ENCODE peak calls at places on chromosomes 6 and 20, in four cellular contexts. J, B, U and I are unnamed samples.

GRCh38 chr6:13404115-13404891 is 76.0 kb upstream of the TBC1D7 start:
- DNase-seq in J (no peak), B (no peak), U (peak; percentile 64), I (no peak)

GRCh38 chr20:17228624-17229061 is 1.8 kb downstream of the PCSK2 start:
- DNase-seq in J (no peak), B (no peak), U (no peak), I (no peak)

GRCh38 chr20:2805682-2806350 is 5.4 kb upstream of the CPXM1 start:
- DNase-seq in J (no peak), B (no peak), U (peak; percentile 24), I (no peak)

GRCh38 chr20:4070323-4071176 is 55.2 kb upstream of the RNF24 start:
- DNase-seq in J (no peak), B (no peak), U (no peak), I (no peak)

GRCh38 chr20:32455901-32456701 is 98.0 kb downstream of the ASXL1 start:
- DNase-seq in J (no peak), B (no peak), U (no peak), I (no peak)

GRCh38 chr20:34549291-34549928 is 9.1 kb upstream of the MAP1LC3A start:
- DNase-seq in J (no peak), B (no peak), U (no peak), I (no peak)

GRCh38 chr6:131073577-131073976 is 10.5 kb upstream of the EPB41L2 start:
- DNase-seq in J (no peak), B (no peak), U (no peak), I (no peak)

GRCh38 chr6:13407709-13408695 is 79.4 kb downstream of the GFOD1 start:
- DNase-seq in J (no peak), B (no peak), U (peak; percentile 79), I (no peak)

GRCh38 chr6:53492860-53493634 is 51.9 kb downstream of the GCLC start:
- DNase-seq in J (peak; percentile 88), B (no peak), U (peak; percentile 72), I (no peak)

GRCh38 chr20:54643761-54644160 is 168.4 kb downstream of the DOK5 start:
- DNase-seq in J (no peak), B (no peak), U (peak; percentile 92), I (no peak)

GRCh38 chr6:167227984-167228383 is 63.1 kb upstream of the UNC93A start:
- DNase-seq in J (no peak), B (no peak), U (no peak), I (no peak)

GRCh38 chr6:137229075-137229759 is 10.0 kb upstream of the IFNGR1 start:
- DNase-seq in J (no peak), B (no peak), U (no peak), I (no peak)

GRCh38 chr20:41475507-41475906 is 108.9 kb upstream of the EMILIN3 start:
- DNase-seq in J (no peak), B (no peak), U (peak; percentile 11), I (no peak)

GRCh38 chr6:23414204-23414501 is 711.9 kb upstream of the NRSN1 start:
- DNase-seq in J (no peak), B (no peak), U (peak; percentile 60), I (no peak)

GRCh38 chr6:134676307-134677281 is 273.3 kb downstream of the ALDH8A1 start:
- DNase-seq in J (peak; percentile 66), B (no peak), U (peak; percentile 95), I (no peak)

GRCh38 chr6:161837854-161838253 is 564.0 kb upstream of the AGPAT4 start:
- DNase-seq in J (no peak), B (no peak), U (peak; percentile 1), I (no peak)

GRCh38 chr20:31580706-31581105 is 24.4 kb upstream of the ID1 start:
- DNase-seq in J (no peak), B (no peak), U (no peak), I (no peak)

GRCh38 chr20:12965212-12965879 is 43.4 kb upstream of the SPTLC3 start:
- DNase-seq in J (no peak), B (no peak), U (peak; percentile 17), I (no peak)

GRCh38 chr6:7561153-7561964 is 19.9 kb downstream of the DSP start:
- DNase-seq in J (peak; percentile 99), B (no peak), U (peak; percentile 38), I (no peak)

GRCh38 chr6:133241901-133242760 is 974 bp downstream of the EYA4 start:
- DNase-seq in J (no peak), B (no peak), U (peak; percentile 15), I (no peak)

GRCh38 chr6:111573892-111574800 is 31.5 kb downstream of the TRAF3IP2 start:
- DNase-seq in J (peak; percentile 83), B (no peak), U (peak; percentile 98), I (no peak)

GRCh38 chr6:30037182-30037788 is 23.8 kb upstream of the POLR1H start:
- DNase-seq in J (no peak), B (no peak), U (peak; percentile 24), I (no peak)

GRCh38 chr20:20450461-20451027 is 82.6 kb downstream of the INSM1 start:
- DNase-seq in J (peak; percentile 20), B (no peak), U (peak; percentile 34), I (no peak)

GRCh38 chr6:85764844-85765243 is 122.2 kb upstream of the SYNCRIP start:
- DNase-seq in J (no peak), B (no peak), U (peak; percentile 3), I (no peak)